ENCODE peak calls at places on chromosomes 16 and 17, in seven cellular contexts. A is heart right ventricle, W is GM23338, Z is left lung, S is neural progenitor cell, M is stomach, N is tibial artery. I is an unnamed sample.

GRCh38 chr16:1950559-1950958 is 3.9 kb downstream of the RPL3L start:
- DNase-seq in W (no peak), A (peak; percentile 65), M (no peak), Z (no peak), S (no peak), N (peak; percentile 60), I (no peak)

GRCh38 chr17:1504866-1505265 is 11.5 kb downstream of the INPP5K start:
- DNase-seq in A (no peak), S (no peak), Z (no peak), M (no peak), W (no peak), N (no peak), I (no peak)

GRCh38 chr16:90077757-90078593 is 844 bp upstream of the PRDM7 start:
- DNase-seq in N (no peak), S (peak; percentile 33), W (peak; percentile 55), M (no peak), A (no peak), Z (no peak), I (no peak)

GRCh38 chr16:80576343-80576912 is 35.6 kb downstream of the DYNLRB2 start:
- DNase-seq in W (no peak), S (no peak), N (no peak), M (no peak), Z (no peak), A (no peak), I (no peak)

GRCh38 chr17:41822216-41823140 is 9.7 kb downstream of the FKBP10 start:
- DNase-seq in Z (no peak), S (no peak), W (no peak), A (no peak), N (no peak), M (no peak), I (no peak)

GRCh38 chr17:65633146-65633881 is 71.9 kb upstream of the AXIN2 start:
- DNase-seq in A (no peak), Z (no peak), W (no peak), S (no peak), M (no peak), N (no peak), I (no peak)

GRCh38 chr17:63946440-63947363 is 14.6 kb upstream of the CD79B start:
- DNase-seq in W (peak; percentile 78), S (peak; percentile 78), Z (peak; percentile 56), N (no peak), M (peak; percentile 51), A (peak; percentile 54), I (no peak)

GRCh38 chr17:74964988-74965622 is 7.5 kb downstream of the HID1 start:
- DNase-seq in W (no peak), N (no peak), Z (no peak), S (no peak), M (no peak), A (no peak), I (no peak)

GRCh38 chr17:45784583-45785372 is 658 bp downstream of the CRHR1 start:
- DNase-seq in W (peak; percentile 66), S (peak; percentile 79), A (no peak), M (peak; percentile 49), N (no peak), Z (no peak), I (peak; percentile 84)

GRCh38 chr17:76570457-76570856 is 15.2 kb downstream of the ST6GALNAC2 start:
- DNase-seq in W (no peak), A (no peak), Z (no peak), M (no peak), S (no peak), N (no peak), I (no peak)

GRCh38 chr17:10156579-10157488 is 41.6 kb downstream of the GAS7 start:
- DNase-seq in Z (peak; percentile 83), S (no peak), M (peak; percentile 30), A (peak; percentile 49), W (no peak), N (peak; percentile 84), I (peak; percentile 78)

GRCh38 chr16:57795431-57795878 is 6.8 kb downstream of the KIFC3 start:
- DNase-seq in M (peak; percentile 73), S (peak; percentile 78), Z (no peak), A (peak; percentile 50), W (peak; percentile 86), N (no peak), I (no peak)

GRCh38 chr17:37787055-37787720 is 42.3 kb upstream of the HNF1B start:
- DNase-seq in Z (no peak), M (peak; percentile 78), W (no peak), A (no peak), N (no peak), S (no peak), I (no peak)

GRCh38 chr17:50973557-50974494 is 107.7 kb upstream of the TOB1 start:
- DNase-seq in M (no peak), N (no peak), W (no peak), S (no peak), A (no peak), Z (no peak), I (no peak)
- H3K27ac ChIP-seq in M (no peak overlapping the region), N (no peak overlapping the region), W (no peak overlapping the region), S (no peak overlapping the region), A (no peak overlapping the region), Z (no peak overlapping the region), I (no peak overlapping the region)

GRCh38 chr17:47009759-47010594 is 30.9 kb upstream of the RPRML start:
- DNase-seq in N (no peak), Z (no peak), W (no peak), A (peak; percentile 13), M (no peak), S (no peak), I (no peak)
- H3K27ac ChIP-seq in N (no peak overlapping the region), Z (no peak overlapping the region), W (no peak overlapping the region), A (no peak overlapping the region), M (no peak overlapping the region), S (no peak overlapping the region), I (no peak overlapping the region)

DNA sequence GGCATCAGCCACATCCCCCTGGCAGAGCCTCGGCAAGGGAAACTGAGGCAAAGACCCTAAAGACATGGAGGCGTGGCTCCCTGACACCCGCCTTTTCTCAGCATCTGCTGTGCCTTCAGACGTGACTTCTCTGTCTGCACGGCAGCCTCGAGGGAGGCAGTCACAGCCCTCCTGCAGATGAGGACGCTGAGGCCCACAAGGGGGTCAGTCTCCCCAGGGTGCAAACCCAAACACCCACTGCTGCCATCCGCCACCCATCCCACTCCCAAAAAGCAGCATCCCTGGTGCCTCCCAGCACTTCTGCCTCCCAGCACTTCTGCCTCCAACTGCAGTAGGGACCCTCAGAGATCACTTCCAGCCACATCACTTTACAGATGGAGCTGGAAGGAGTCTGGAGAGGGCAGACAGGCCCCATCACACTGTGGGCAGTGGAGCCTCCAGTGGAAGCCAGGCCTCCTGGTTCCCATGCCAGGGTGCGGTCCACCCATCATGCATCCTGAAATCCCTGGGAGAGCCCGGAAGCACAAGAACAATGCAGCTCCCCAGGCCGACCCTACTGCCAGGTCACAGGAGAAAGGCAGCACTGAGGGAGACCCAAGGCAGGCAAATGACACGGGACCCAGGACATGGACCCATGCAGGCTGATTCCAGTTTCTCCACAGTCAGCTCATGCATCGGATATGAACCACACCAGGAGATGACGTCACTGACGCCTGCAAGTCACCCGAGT is 23.8 kb downstream of the KDM8 start:
- DNase-seq in M (no peak), A (no peak), S (no peak), N (no peak), Z (no peak), W (no peak), I (no peak)
- H3K27ac ChIP-seq in M (peak overlapping the region; percentile 28), A (no peak overlapping the region), S (no peak overlapping the region), N (no peak overlapping the region), Z (no peak overlapping the region), W (no peak overlapping the region), I (no peak overlapping the region)

GRCh38 chr17:8728251-8728925 is 16.2 kb downstream of the CCDC42 start:
- DNase-seq in W (no peak), A (no peak), N (peak; percentile 44), M (no peak), S (no peak), Z (no peak), I (no peak)

GRCh38 chr17:8726477-8726876 is 18.2 kb downstream of the CCDC42 start:
- DNase-seq in Z (no peak), A (no peak), M (no peak), N (peak; percentile 61), W (no peak), S (no peak), I (peak; percentile 69)

GRCh38 chr17:8726951-8727555 is 17.6 kb downstream of the CCDC42 start:
- DNase-seq in M (no peak), W (no peak), Z (no peak), S (no peak), N (peak; percentile 75), A (no peak), I (peak; percentile 76)

GRCh38 chr17:8724451-8724850 is 20.2 kb downstream of the CCDC42 start:
- DNase-seq in Z (peak; percentile 59), M (no peak), W (no peak), N (peak; percentile 48), A (no peak), S (no peak), I (no peak)

GRCh38 chr17:8725881-8726280 is 18.8 kb downstream of the CCDC42 start:
- DNase-seq in N (peak; percentile 37), S (no peak), M (no peak), Z (no peak), W (no peak), A (no peak), I (peak; percentile 62)
- H3K27ac ChIP-seq in N (peak overlapping the region; percentile 33), S (no peak overlapping the region), M (no peak overlapping the region), Z (no peak overlapping the region), W (no peak overlapping the region), A (no peak overlapping the region), I (no peak overlapping the region)

DNA sequence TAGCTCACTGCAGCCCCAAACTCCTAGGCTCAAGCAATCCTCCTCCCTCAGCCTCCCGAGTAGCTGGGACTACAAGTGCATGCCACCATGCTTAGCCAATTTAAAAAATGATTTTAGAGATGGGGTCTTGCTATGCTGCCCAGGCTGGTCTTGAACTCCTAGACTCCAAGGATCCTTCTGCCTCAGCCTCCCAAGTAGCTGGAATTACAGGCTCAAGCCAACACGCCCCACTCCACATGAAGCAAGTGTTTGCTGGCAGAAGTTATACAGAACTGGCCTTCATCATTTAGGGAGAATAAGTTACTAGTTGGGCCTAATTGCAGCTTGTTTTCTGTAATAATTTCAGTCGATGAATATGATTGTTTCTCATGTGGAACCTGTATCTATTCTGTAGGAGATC is 68.0 kb downstream of the SHISA6 start:
- DNase-seq in S (no peak), A (no peak), W (no peak), M (no peak), Z (no peak), N (no peak), I (no peak)
- H3K27ac ChIP-seq in S (no peak overlapping the region), A (no peak overlapping the region), W (no peak overlapping the region), M (no peak overlapping the region), Z (no peak overlapping the region), N (no peak overlapping the region), I (no peak overlapping the region)

DNA sequence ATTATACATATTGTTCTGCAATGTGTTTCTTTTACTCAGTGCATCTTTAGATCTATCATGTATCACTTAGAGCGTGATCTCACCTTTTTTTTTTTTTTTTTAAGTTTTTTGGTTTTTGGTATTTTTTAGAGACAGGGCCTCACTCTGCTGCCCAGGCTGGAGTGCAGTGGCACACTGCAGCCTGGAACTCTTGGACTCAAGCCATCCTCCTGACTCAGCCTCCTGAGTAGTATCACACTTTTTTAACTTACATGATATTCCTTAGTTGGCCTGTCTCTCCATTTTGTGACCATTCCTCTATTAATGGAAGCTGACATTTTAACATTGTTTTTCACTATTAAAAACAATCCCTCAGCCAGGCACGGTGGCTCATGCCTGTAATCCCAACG is 4.7 kb upstream of the MPO start:
- DNase-seq in A (no peak), N (no peak), Z (no peak), M (no peak), W (no peak), S (no peak), I (no peak)
- H3K27ac ChIP-seq in A (no peak overlapping the region), N (no peak overlapping the region), Z (no peak overlapping the region), M (no peak overlapping the region), W (no peak overlapping the region), S (no peak overlapping the region), I (no peak overlapping the region)

I was measured in suprapubic skin.